ENCODE peak calls at places on chromosome 2, in nine cellular contexts. One of them, this sample, is unnamed.

GRCh38 chr2:46305767-46306166 is 8.6 kb downstream of the EPAS1 start:
- DNase-seq in stimulated activated CD8-positive, alpha-beta memory T cell treated with anti-CD3 and anti-CD28 coated beads, Interleukin-15, amount 100 ng/mL, for 1 hour: no peak
- DNase-seq in stimulated activated CD4-positive, alpha-beta T cell treated with anti-CD3 and anti-CD28 coated beads, Interleukin-1b, Interleukin-23, amount 100 ng/mL, for 1 hour: no peak
- DNase-seq in H4: no peak
- DNase-seq in substantia nigra: no peak
- DNase-seq in AML-193: no peak
- DNase-seq in NCI-H446: no peak
- DNase-seq in pons: no peak
- DNase-seq in NAMALWA: no peak
- DNase-seq in this sample: no peak

GRCh38 chr2:234266952-234267351 is 216.4 kb downstream of the SPP2 start:
- DNase-seq in stimulated activated CD8-positive, alpha-beta memory T cell treated with anti-CD3 and anti-CD28 coated beads, Interleukin-15, amount 100 ng/mL, for 1 hour: no peak
- DNase-seq in stimulated activated CD4-positive, alpha-beta T cell treated with anti-CD3 and anti-CD28 coated beads, Interleukin-1b, Interleukin-23, amount 100 ng/mL, for 1 hour: no peak
- DNase-seq in H4: no peak
- DNase-seq in substantia nigra: no peak
- DNase-seq in AML-193: no peak
- DNase-seq in NCI-H446: no peak
- DNase-seq in pons: no peak
- DNase-seq in NAMALWA: no peak
- DNase-seq in this sample: no peak

GRCh38 chr2:134372141-134372540 is 118.3 kb downstream of the MGAT5 start:
- DNase-seq in stimulated activated CD8-positive, alpha-beta memory T cell treated with anti-CD3 and anti-CD28 coated beads, Interleukin-15, amount 100 ng/mL, for 1 hour: no peak
- DNase-seq in stimulated activated CD4-positive, alpha-beta T cell treated with anti-CD3 and anti-CD28 coated beads, Interleukin-1b, Interleukin-23, amount 100 ng/mL, for 1 hour: no peak
- DNase-seq in H4: no peak
- DNase-seq in substantia nigra: no peak
- DNase-seq in AML-193: no peak
- DNase-seq in NCI-H446: no peak
- DNase-seq in pons: no peak
- DNase-seq in NAMALWA: no peak
- DNase-seq in this sample: no peak

GRCh38 chr2:111226797-111227700 is 106.3 kb downstream of the BCL2L11 start:
- DNase-seq in stimulated activated CD8-positive, alpha-beta memory T cell treated with anti-CD3 and anti-CD28 coated beads, Interleukin-15, amount 100 ng/mL, for 1 hour: no peak
- DNase-seq in stimulated activated CD4-positive, alpha-beta T cell treated with anti-CD3 and anti-CD28 coated beads, Interleukin-1b, Interleukin-23, amount 100 ng/mL, for 1 hour: no peak
- DNase-seq in H4: no peak
- DNase-seq in substantia nigra: no peak
- DNase-seq in AML-193: peak
- DNase-seq in NCI-H446: no peak
- DNase-seq in pons: no peak
- DNase-seq in NAMALWA: peak
- DNase-seq in this sample: no peak

GRCh38 chr2:15633043-15633970 is 41.6 kb downstream of the DDX1 start:
- DNase-seq in stimulated activated CD8-positive, alpha-beta memory T cell treated with anti-CD3 and anti-CD28 coated beads, Interleukin-15, amount 100 ng/mL, for 1 hour: no peak
- DNase-seq in stimulated activated CD4-positive, alpha-beta T cell treated with anti-CD3 and anti-CD28 coated beads, Interleukin-1b, Interleukin-23, amount 100 ng/mL, for 1 hour: no peak
- DNase-seq in H4: no peak
- DNase-seq in substantia nigra: no peak
- DNase-seq in AML-193: no peak
- DNase-seq in NCI-H446: no peak
- DNase-seq in pons: no peak
- DNase-seq in NAMALWA: no peak
- DNase-seq in this sample: no peak

GRCh38 chr2:26588576-26588975 is 52.6 kb downstream of the CIB4 start:
- DNase-seq in stimulated activated CD8-positive, alpha-beta memory T cell treated with anti-CD3 and anti-CD28 coated beads, Interleukin-15, amount 100 ng/mL, for 1 hour: no peak
- DNase-seq in stimulated activated CD4-positive, alpha-beta T cell treated with anti-CD3 and anti-CD28 coated beads, Interleukin-1b, Interleukin-23, amount 100 ng/mL, for 1 hour: no peak
- DNase-seq in H4: no peak
- DNase-seq in substantia nigra: no peak
- DNase-seq in AML-193: no peak
- DNase-seq in NCI-H446: no peak
- DNase-seq in pons: no peak
- DNase-seq in NAMALWA: no peak
- DNase-seq in this sample: no peak

GRCh38 chr2:46315103-46315890 is 18.1 kb downstream of the EPAS1 start:
- DNase-seq in stimulated activated CD8-positive, alpha-beta memory T cell treated with anti-CD3 and anti-CD28 coated beads, Interleukin-15, amount 100 ng/mL, for 1 hour: no peak
- DNase-seq in stimulated activated CD4-positive, alpha-beta T cell treated with anti-CD3 and anti-CD28 coated beads, Interleukin-1b, Interleukin-23, amount 100 ng/mL, for 1 hour: no peak
- DNase-seq in H4: peak
- DNase-seq in substantia nigra: peak
- DNase-seq in AML-193: peak
- DNase-seq in NCI-H446: no peak
- DNase-seq in pons: peak
- DNase-seq in NAMALWA: no peak
- DNase-seq in this sample: no peak

GRCh38 chr2:224163573-224164307 is 124.7 kb upstream of the SERPINE2 start:
- DNase-seq in stimulated activated CD8-positive, alpha-beta memory T cell treated with anti-CD3 and anti-CD28 coated beads, Interleukin-15, amount 100 ng/mL, for 1 hour: no peak
- DNase-seq in stimulated activated CD4-positive, alpha-beta T cell treated with anti-CD3 and anti-CD28 coated beads, Interleukin-1b, Interleukin-23, amount 100 ng/mL, for 1 hour: no peak
- DNase-seq in H4: no peak
- DNase-seq in substantia nigra: no peak
- DNase-seq in AML-193: no peak
- DNase-seq in NCI-H446: no peak
- DNase-seq in pons: no peak
- DNase-seq in NAMALWA: no peak
- DNase-seq in this sample: no peak

GRCh38 chr2:58240938-58241755 is at the start of gene FANCL:
- DNase-seq in stimulated activated CD8-positive, alpha-beta memory T cell treated with anti-CD3 and anti-CD28 coated beads, Interleukin-15, amount 100 ng/mL, for 1 hour: peak
- DNase-seq in stimulated activated CD4-positive, alpha-beta T cell treated with anti-CD3 and anti-CD28 coated beads, Interleukin-1b, Interleukin-23, amount 100 ng/mL, for 1 hour: peak
- DNase-seq in H4: peak
- DNase-seq in substantia nigra: peak
- DNase-seq in AML-193: peak
- DNase-seq in NCI-H446: peak
- DNase-seq in pons: peak
- DNase-seq in NAMALWA: peak
- DNase-seq in this sample: peak

GRCh38 chr2:134410831-134411231 is 157.0 kb downstream of the MGAT5 start:
- DNase-seq in stimulated activated CD8-positive, alpha-beta memory T cell treated with anti-CD3 and anti-CD28 coated beads, Interleukin-15, amount 100 ng/mL, for 1 hour: no peak
- DNase-seq in stimulated activated CD4-positive, alpha-beta T cell treated with anti-CD3 and anti-CD28 coated beads, Interleukin-1b, Interleukin-23, amount 100 ng/mL, for 1 hour: no peak
- DNase-seq in H4: no peak
- DNase-seq in substantia nigra: peak
- DNase-seq in AML-193: no peak
- DNase-seq in NCI-H446: no peak
- DNase-seq in pons: peak
- DNase-seq in NAMALWA: no peak
- DNase-seq in this sample: no peak

This sample was measured in activated CD4-positive, CD25-positive, alpha-beta regulatory T cell treated with anti-CD3 and anti-CD28 coated beads, Interleukin-2, amount 50 U/mL, for 16 hours.